ENCODE peak calls at places on chromosome 17, in seven cellular contexts. U is endothelial cell of umbilical vein, Z is suprapubic skin, C is adrenal gland, M is A549, N is heart left ventricle, F is esophagus muscularis mucosa. O is an unnamed sample.
A peak's percentile ranks its signal among the peaks of the same experiment; 100 is the strongest.

GRCh38 chr17:43094129-43094834 is 30.9 kb downstream of the BRCA1 start:
- DNase-seq in F (no peak), N (no peak), U (no peak), M (no peak), Z (no peak), C (no peak), O (no peak)

GRCh38 chr17:35713069-35713728 is 18.2 kb upstream of the RASL10B start:
- DNase-seq in M (no peak), Z (no peak), F (no peak), N (no peak), U (peak; percentile 98), C (peak; percentile 92), O (no peak)

GRCh38 chr17:82808921-82809905 is 30.6 kb downstream of the ZNF750 start:
- DNase-seq in F (no peak), Z (no peak), N (peak; percentile 66), C (no peak), U (no peak), M (no peak), O (no peak)

GRCh38 chr17:73632513-73632912 is 11.7 kb downstream of the SDK2 start:
- DNase-seq in C (no peak), N (no peak), F (no peak), Z (no peak), U (no peak), M (no peak), O (no peak)

GRCh38 chr17:4003501-4004421 is 39.5 kb upstream of the ATP2A3 start:
- DNase-seq in U (no peak), Z (no peak), N (peak; percentile 70), C (peak; percentile 55), M (no peak), F (no peak), O (peak; percentile 86)

GRCh38 chr17:78689029-78689428 is 93.0 kb downstream of the CYTH1 start:
- DNase-seq in U (no peak), Z (no peak), C (peak; percentile 36), M (no peak), F (no peak), N (no peak), O (no peak)

GRCh38 chr17:57895382-57896060 is 45.7 kb upstream of the MRPS23 start:
- DNase-seq in Z (no peak), U (no peak), C (no peak), N (peak; percentile 42), M (no peak), F (no peak), O (no peak)

GRCh38 chr17:34757106-34757505 is 177.7 kb downstream of the TMEM132E start:
- DNase-seq in M (no peak), N (no peak), F (no peak), U (no peak), C (no peak), Z (no peak), O (no peak)

GRCh38 chr17:39173539-39174274 is 7.7 kb upstream of the ARL5C start:
- DNase-seq in Z (no peak), U (no peak), F (no peak), M (no peak), N (no peak), C (no peak), O (no peak)

GRCh38 chr17:40014375-40014980 is 762 bp upstream of the CSF3 start:
- DNase-seq in Z (no peak), N (no peak), F (no peak), C (peak; percentile 75), M (no peak), U (peak; percentile 71), O (no peak)

GRCh38 chr17:31907342-31907975 is 6.0 kb upstream of the UTP6 start:
- DNase-seq in M (no peak), U (peak; percentile 78), F (no peak), Z (no peak), N (no peak), C (peak; percentile 85), O (peak; percentile 27)

GRCh38 chr17:18201108-18201507 is 17.5 kb downstream of the ALKBH5 start:
- DNase-seq in Z (no peak), F (no peak), N (no peak), C (no peak), M (no peak), U (no peak), O (no peak)

GRCh38 chr17:73722163-73722562 is 77.9 kb upstream of the SDK2 start:
- DNase-seq in U (no peak), F (no peak), M (no peak), C (no peak), Z (no peak), N (no peak), O (no peak)

GRCh38 chr17:70251704-70252103 is 82.4 kb downstream of the KCNJ2 start:
- DNase-seq in Z (no peak), N (no peak), C (no peak), M (no peak), F (no peak), U (no peak), O (no peak)
- TF ChIP-seq CTCF in Z (no peak), N (no peak), C (no peak), M (no peak), F (no peak), U (no peak), O (no peak)

GRCh38 chr17:67514998-67515397 is 137.9 kb downstream of the PITPNC1 start:
- DNase-seq in N (no peak), U (no peak), M (no peak), F (no peak), Z (no peak), C (peak; percentile 52), O (no peak)
- TF ChIP-seq POLR2A in N (no peak), U (no peak), M (no peak), F (no peak), Z (no peak), C (no peak), O (no peak)

DNA sequence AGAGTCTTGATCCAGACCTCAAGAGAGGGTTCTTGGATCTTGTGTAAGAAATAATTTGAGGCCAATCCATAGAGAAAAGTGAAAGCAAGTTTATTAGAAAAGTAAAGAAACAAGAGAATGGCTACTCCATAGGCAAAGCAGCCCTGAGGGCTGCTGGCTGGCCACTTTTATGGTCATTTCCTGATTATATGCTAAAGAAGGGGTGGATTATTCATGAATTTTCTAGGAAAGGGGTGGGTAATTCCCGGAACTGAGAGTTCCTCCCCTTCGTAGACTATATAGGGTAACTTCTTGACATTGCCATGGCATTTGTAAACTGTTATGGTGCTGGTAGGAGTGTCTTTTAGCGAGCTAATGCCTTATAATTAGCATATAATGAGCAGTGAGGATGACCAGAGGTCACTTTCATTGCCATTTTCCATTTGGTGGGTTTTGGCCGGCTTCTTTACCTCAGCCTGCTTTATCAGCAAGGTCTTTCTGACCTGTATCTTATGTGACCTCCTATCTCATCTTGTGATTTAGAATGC is 4.4 kb downstream of the DHRS7B start:
- DNase-seq in N (no peak), F (no peak), M (no peak), C (no peak), U (no peak), Z (no peak), O (no peak)
- H3K4me3 ChIP-seq in N (no peak overlapping the region), F (no peak overlapping the region), M (no peak overlapping the region), C (no peak overlapping the region), U (no peak overlapping the region), Z (no peak overlapping the region), O (no peak overlapping the region)

GRCh38 chr17:7586673-7587419 is 3.0 kb downstream of the SOX15 start:
- DNase-seq in Z (no peak), F (no peak), U (no peak), N (no peak), M (peak; percentile 85), C (no peak), O (no peak)
- TF ChIP-seq CTCF in Z (peak; percentile 54), F (no peak), U (no peak), N (peak; percentile 39), M (peak; percentile 73), C (no peak), O (no peak)

GRCh38 chr17:28646039-28646754 is 1.2 kb upstream of the BLTP2 start:
- DNase-seq in C (peak; percentile 87), M (no peak), N (no peak), U (no peak), F (no peak), Z (peak; percentile 63), O (no peak)
- TF ChIP-seq POLR2A in C (no peak), M (no peak), N (no peak), U (peak; percentile 41), F (no peak), Z (no peak), O (no peak)

DNA sequence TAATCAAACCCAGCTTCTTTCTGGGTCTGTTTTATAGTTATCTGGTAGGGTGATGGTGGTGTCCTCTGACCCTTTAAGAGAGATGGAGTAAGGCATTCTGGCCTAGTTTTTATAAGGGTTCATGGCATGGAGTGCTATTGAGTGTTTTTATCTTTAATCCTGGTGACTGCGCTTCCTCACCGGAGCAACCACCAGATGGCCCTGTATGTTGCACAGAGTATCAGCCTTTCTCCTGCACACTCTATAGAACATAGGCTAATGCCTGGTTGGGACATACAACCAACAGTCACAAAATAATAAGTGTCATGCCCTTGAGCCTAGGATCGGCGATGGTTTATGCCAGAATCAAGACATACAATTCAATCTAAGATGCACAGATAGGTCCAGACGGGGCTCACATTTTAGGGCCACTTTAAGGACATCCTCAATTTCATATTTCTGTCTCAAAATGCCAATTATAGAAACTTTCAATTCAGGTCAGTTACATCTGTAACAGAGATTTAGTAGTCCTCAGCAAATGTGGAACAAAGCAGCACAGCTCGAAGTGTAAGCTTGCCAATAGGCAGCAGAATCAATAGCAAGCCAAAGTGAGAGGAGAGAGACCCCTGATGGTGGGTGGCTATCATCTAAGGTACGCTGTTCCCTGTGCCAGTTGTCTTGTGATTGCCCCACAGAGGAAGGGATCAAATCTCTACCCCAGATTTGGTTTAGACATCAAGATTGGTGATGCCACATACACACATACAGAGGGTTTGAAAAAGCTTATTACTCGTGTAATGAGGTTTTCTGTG is 37.2 kb upstream of the HOXB9 start:
- DNase-seq in M (no peak), Z (no peak), C (no peak), U (no peak), N (no peak), F (no peak), O (peak; percentile 13)
- H3K4me3 ChIP-seq in M (no peak overlapping the region), Z (no peak overlapping the region), C (no peak overlapping the region), U (no peak overlapping the region), N (no peak overlapping the region), F (no peak overlapping the region), O (no peak overlapping the region)

O was measured in lower leg skin.